ENCODE peak calls at places on chromosomes 2 and 18, in eight cellular contexts. L is Panc1, P is sigmoid colon, T is breast epithelium, V is transverse colon, U is K562, R is stomach, K is HL-60. S is an unnamed sample.

GRCh38 chr2:54772531-54772930 is 49.1 kb downstream of the EML6 start:
- DNase-seq in T (no peak), V (no peak), P (no peak), R (no peak), K (no peak), L (no peak), U (no peak), S (no peak)

GRCh38 chr2:170815746-170816498 is 765 bp upstream of the GAD1 start:
- DNase-seq in U (peak), T (no peak), L (no peak), P (no peak), V (peak), R (peak), K (peak), S (no peak)

GRCh38 chr2:137002911-137003310 is 237.6 kb downstream of the THSD7B start:
- DNase-seq in T (no peak), K (no peak), L (no peak), R (no peak), U (no peak), V (no peak), P (no peak), S (no peak)

GRCh38 chr2:235234711-235235110 is 259.1 kb upstream of the AGAP1 start:
- DNase-seq in R (no peak), L (no peak), U (no peak), K (no peak), T (no peak), V (no peak), P (no peak), S (no peak)

GRCh38 chr2:201860541-201861154 is 54.3 kb downstream of the CDK15 start:
- DNase-seq in L (peak), P (peak), U (peak), T (peak), K (peak), R (peak), V (peak), S (peak)

GRCh38 chr18:12048827-12049175 is 44.8 kb upstream of the ANKRD62 start:
- DNase-seq in K (no peak), U (no peak), P (no peak), V (no peak), L (no peak), T (no peak), R (no peak), S (no peak)

GRCh38 chr2:217714268-217714643 is 288.5 kb downstream of the TNS1 start:
- DNase-seq in T (peak), P (peak), R (no peak), K (no peak), V (peak), L (no peak), U (no peak), S (no peak)

GRCh38 chr2:155099784-155100183 is 401.3 kb downstream of the KCNJ3 start:
- DNase-seq in U (no peak), V (no peak), K (no peak), L (no peak), R (no peak), T (no peak), P (no peak), S (no peak)

GRCh38 chr2:216308532-216308931 is 63.8 kb downstream of the MARCHF4 start:
- DNase-seq in T (no peak), P (no peak), U (no peak), L (no peak), R (no peak), V (no peak), K (no peak), S (no peak)

GRCh38 chr2:30206461-30207430 is 24.6 kb upstream of the LBH start:
- DNase-seq in U (no peak), L (no peak), T (no peak), K (no peak), P (peak), R (no peak), V (no peak), S (no peak)

GRCh38 chr18:74611791-74612190 is 14.1 kb downstream of the ZNF407 start:
- DNase-seq in K (no peak), L (no peak), R (no peak), T (no peak), V (no peak), P (no peak), U (no peak), S (no peak)

GRCh38 chr2:128322651-128323491 is 4.2 kb upstream of the HS6ST1 start:
- DNase-seq in P (peak), R (peak), U (no peak), L (no peak), T (peak), V (no peak), K (no peak), S (no peak)

GRCh38 chr2:205198130-205198505 is 484.2 kb upstream of the NRP2 start:
- DNase-seq in L (no peak), P (no peak), V (no peak), T (no peak), U (no peak), K (no peak), R (no peak), S (no peak)

GRCh38 chr2:4715065-4715464 is 977.1 kb upstream of the SOX11 start:
- DNase-seq in L (no peak), U (no peak), P (no peak), K (no peak), T (no peak), V (no peak), R (no peak), S (no peak)

GRCh38 chr2:44705851-44706555 is 235.5 kb upstream of the SIX3 start:
- DNase-seq in L (no peak), K (peak), R (no peak), P (no peak), T (no peak), V (no peak), U (no peak), S (no peak)

GRCh38 chr2:30371772-30372373 is 75.2 kb upstream of the LCLAT1 start:
- DNase-seq in L (no peak), U (no peak), K (no peak), P (no peak), V (no peak), T (peak), R (no peak), S (no peak)

GRCh38 chr2:95353055-95353575 is 49.4 kb upstream of the FAHD2A start:
- DNase-seq in K (no peak), T (no peak), U (no peak), R (peak), L (no peak), P (peak), V (no peak), S (no peak)

GRCh38 chr18:74662622-74663021 is 65.0 kb downstream of the ZNF407 start:
- DNase-seq in P (no peak), U (no peak), L (no peak), V (no peak), R (no peak), K (no peak), T (no peak), S (no peak)

GRCh38 chr2:146579154-146579930 is 1265.5 kb upstream of the ACVR2A start:
- DNase-seq in U (no peak), T (no peak), P (no peak), K (no peak), L (no peak), V (no peak), R (no peak), S (no peak)

DNA sequence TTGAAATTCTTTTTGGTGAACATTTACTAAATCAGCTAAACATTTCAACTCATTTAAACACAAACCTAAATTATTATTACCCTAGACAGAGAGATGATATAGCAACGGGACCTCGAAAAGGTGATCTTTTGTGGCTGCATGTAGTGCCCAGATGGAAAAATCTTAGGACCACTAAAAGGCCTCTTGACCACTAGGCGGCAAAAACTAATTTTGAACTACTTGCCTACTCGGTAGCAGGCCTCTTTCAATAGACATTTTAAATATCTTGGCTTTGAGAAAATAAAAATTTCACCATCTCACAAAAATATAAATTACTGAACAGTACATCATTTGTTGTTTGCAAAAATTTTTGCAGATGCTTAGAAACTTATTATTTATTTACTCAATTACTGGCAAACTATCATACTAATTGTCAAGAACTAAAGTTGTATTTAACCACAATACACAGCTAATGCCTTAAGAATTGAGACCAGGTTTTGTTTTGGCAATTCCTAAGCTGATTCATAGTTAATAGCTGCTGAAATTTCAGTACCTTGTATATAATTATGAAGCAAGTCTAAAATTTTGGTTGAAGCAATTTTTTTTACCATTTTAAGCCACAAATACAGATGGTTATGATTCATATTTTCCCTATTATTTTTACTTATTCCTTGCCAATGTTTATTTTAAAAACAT is 9.4 kb downstream of the COL3A1 start:
- DNase-seq in L (no peak), V (no peak), P (no peak), U (no peak), T (no peak), K (no peak), R (no peak), S (no peak)
- TF ChIP-seq POLR2AphosphoS5 in L (no peak), V (no peak), P (no peak), U (no peak), T (no peak), K (no peak), R (no peak), S (no peak)

DNA sequence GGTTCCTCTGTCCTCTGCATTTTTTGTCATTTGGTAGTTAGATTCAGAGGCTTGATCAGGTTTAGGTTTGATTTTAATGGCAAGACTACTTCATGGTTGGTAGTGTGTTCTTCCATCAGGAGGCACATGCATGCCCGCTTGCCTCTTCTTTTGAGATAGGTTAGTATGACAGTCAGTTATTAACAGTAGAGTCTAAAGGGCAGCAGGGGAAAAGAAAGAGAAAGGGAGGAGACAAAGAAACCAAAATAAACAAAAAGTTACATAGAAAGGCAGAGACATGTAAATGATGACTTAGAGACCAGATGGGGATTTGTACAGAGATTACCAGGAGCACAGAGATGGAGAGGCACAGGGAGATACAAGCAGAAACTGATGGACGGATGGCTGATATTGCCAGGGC is 10.2 kb upstream of the RMP24 start:
- DNase-seq in R (no peak), P (no peak), V (no peak), U (no peak), T (no peak), K (no peak), L (no peak), S (no peak)
- TF ChIP-seq POLR2AphosphoS5 in R (no peak), P (no peak), V (no peak), U (no peak), T (no peak), K (no peak), L (no peak), S (no peak)

GRCh38 chr18:25298853-25299274 is 53.1 kb downstream of the ZNF521 start:
- DNase-seq in P (no peak), V (no peak), R (no peak), K (no peak), T (peak), U (peak), L (peak), S (no peak)

GRCh38 chr18:25299426-25299825 is 52.5 kb downstream of the ZNF521 start:
- DNase-seq in R (no peak), K (no peak), T (no peak), L (no peak), V (no peak), U (no peak), P (no peak), S (no peak)

GRCh38 chr18:25299899-25300298 is 52.1 kb downstream of the ZNF521 start:
- DNase-seq in K (no peak), V (no peak), T (no peak), P (no peak), L (no peak), R (no peak), U (no peak), S (no peak)

GRCh38 chr18:25291150-25291549 is 60.8 kb downstream of the ZNF521 start:
- DNase-seq in T (no peak), P (no peak), U (no peak), L (no peak), R (no peak), V (no peak), K (no peak), S (no peak)

GRCh38 chr18:25295624-25296138 is 56.3 kb downstream of the ZNF521 start:
- DNase-seq in K (no peak), R (no peak), V (no peak), U (no peak), L (no peak), T (no peak), P (no peak), S (no peak)
- TF ChIP-seq POLR2AphosphoS5 in K (no peak), R (no peak), V (no peak), U (no peak), L (no peak), T (no peak), P (no peak), S (no peak)

GRCh38 chr18:78638889-78639596 is 340.6 kb upstream of the SALL3 start:
- DNase-seq in V (no peak), R (peak), K (peak), P (no peak), U (no peak), L (no peak), T (no peak), S (no peak)
- TF ChIP-seq POLR2AphosphoS5 in V (no peak), R (no peak), K (no peak), P (no peak), U (no peak), L (no peak), T (no peak), S (no peak)

S was measured in GM12878.